ENCODE peak calls at places on chromosomes 16 and 17, in seven cellular contexts. H is ascending aorta, T is mesendoderm, M is transverse colon, F is tibial nerve, X is fibroblast of lung, B is gastrocnemius medialis. O is an unnamed sample. For H3K36me3, the result is how much of the 10 kb centered on the place peaks cover.

GRCh38 chr16:64654137-64654652 is 467.7 kb downstream of the CDH11 start:
- DNase-seq in H (no peak), T (no peak), M (no peak), F (no peak), X (peak), B (no peak), O (no peak)

GRCh38 chr16:52488837-52489289 is 58.1 kb downstream of the TOX3 start:
- DNase-seq in H (no peak), T (no peak), M (peak), F (no peak), X (no peak), B (no peak), O (no peak)

GRCh38 chr17:1267471-1267947 is 2.7 kb upstream of the BHLHA9 start:
- DNase-seq in H (no peak), T (peak), M (no peak), F (no peak), X (peak), B (peak), O (no peak)

GRCh38 chr16:30644334-30644830 is 6.4 kb upstream of the PRR14 start:
- DNase-seq in H (no peak), T (no peak), M (no peak), F (no peak), X (no peak), B (no peak), O (no peak)

GRCh38 chr16:1688807-1689560 is 10.9 kb downstream of the JPT2 start:
- DNase-seq in H (peak), T (no peak), M (no peak), F (no peak), X (peak), B (no peak), O (peak)

GRCh38 chr16:30723725-30724355 is 24.4 kb upstream of the PHKG2 start:
- DNase-seq in H (no peak), T (no peak), M (no peak), F (no peak), X (no peak), B (no peak), O (no peak)

GRCh38 chr16:78684655-78685400 is 585.4 kb downstream of the WWOX start:
- DNase-seq in H (no peak), T (no peak), M (no peak), F (peak), X (peak), B (peak), O (no peak)

GRCh38 chr17:19742495-19742894 is 5.6 kb downstream of the ALDH3A1 start:
- DNase-seq in H (no peak), T (no peak), M (no peak), F (no peak), X (no peak), B (no peak), O (no peak)

GRCh38 chr17:3794890-3795757 is 5.9 kb downstream of the ITGAE start:
- DNase-seq in H (no peak), T (no peak), M (no peak), F (no peak), X (no peak), B (no peak), O (peak)

GRCh38 chr17:1915889-1916288 is 86.1 kb downstream of the RPA1 start:
- DNase-seq in H (no peak), T (no peak), M (no peak), F (no peak), X (no peak), B (no peak), O (no peak)

GRCh38 chr17:50560185-50560824 is at the start of gene CACNA1G:
- DNase-seq in H (peak), T (peak), M (peak), F (peak), X (peak), B (peak), O (peak)

GRCh38 chr17:41937970-41938851 is 7.8 kb downstream of the ODAD4 start:
- DNase-seq in H (no peak), T (no peak), M (no peak), F (no peak), X (no peak), B (peak), O (no peak)

GRCh38 chr17:17783121-17783824 is 53.5 kb downstream of the SREBF1 start:
- DNase-seq in H (no peak), T (peak), M (peak), F (no peak), X (peak), B (peak), O (no peak)

GRCh38 chr17:21676281-21677111 is 15.8 kb upstream of the KCNJ18 start:
- DNase-seq in H (no peak), T (no peak), M (no peak), F (no peak), X (no peak), B (no peak), O (no peak)

GRCh38 chr16:14307623-14308356 is 236.7 kb downstream of the MRTFB start:
- DNase-seq in H (no peak), T (peak), M (no peak), F (no peak), X (no peak), B (peak), O (no peak)

GRCh38 chr17:73645050-73645871 is 1.0 kb upstream of the SDK2 start:
- DNase-seq in H (no peak), T (peak), M (peak), F (no peak), X (peak), B (no peak), O (no peak)

GRCh38 chr16:56483394-56483793 is 32.0 kb downstream of the OGFOD1 start:
- DNase-seq in H (no peak), T (no peak), M (no peak), F (no peak), X (no peak), B (no peak), O (no peak)

GRCh38 chr17:72782985-72783701 is 309.3 kb downstream of the SLC39A11 start:
- DNase-seq in H (no peak), T (peak), M (no peak), F (no peak), X (no peak), B (no peak), O (no peak)

GRCh38 chr16:87698676-87699179 is 67.1 kb downstream of the KLHDC4 start:
- DNase-seq in H (no peak), T (no peak), M (no peak), F (no peak), X (no peak), B (no peak), O (no peak)

GRCh38 chr16:65226077-65226476 is 104.2 kb upstream of the CDH11 start:
- DNase-seq in H (no peak), T (no peak), M (no peak), F (no peak), X (no peak), B (no peak), O (no peak)

GRCh38 chr16:59527206-59527997 is 793.3 kb upstream of the GOT2 start:
- DNase-seq in H (no peak), T (peak), M (no peak), F (no peak), X (peak), B (no peak), O (peak)

GRCh38 chr17:72491102-72491501 is 370.3 kb downstream of the SOX9 start:
- DNase-seq in H (no peak), T (no peak), M (no peak), F (no peak), X (no peak), B (no peak), O (no peak)

GRCh38 chr16:52563767-52564611 is 17.0 kb upstream of the TOX3 start:
- DNase-seq in H (no peak), T (no peak), M (peak), F (no peak), X (no peak), B (no peak), O (no peak)

GRCh38 chr16:56576585-56577299 is 11.9 kb downstream of the MT4 start:
- DNase-seq in H (no peak), T (peak), M (peak), F (no peak), X (peak), B (peak), O (peak)

GRCh38 chr16:47309581-47310312 is 151.1 kb downstream of the ITFG1 start:
- DNase-seq in H (no peak), T (no peak), M (no peak), F (no peak), X (peak), B (no peak), O (no peak)
- H3K36me3 ChIP-seq in H (under half), T (under half), M (under half), F (under half), X (under half), B (under half), O (under half)

DNA sequence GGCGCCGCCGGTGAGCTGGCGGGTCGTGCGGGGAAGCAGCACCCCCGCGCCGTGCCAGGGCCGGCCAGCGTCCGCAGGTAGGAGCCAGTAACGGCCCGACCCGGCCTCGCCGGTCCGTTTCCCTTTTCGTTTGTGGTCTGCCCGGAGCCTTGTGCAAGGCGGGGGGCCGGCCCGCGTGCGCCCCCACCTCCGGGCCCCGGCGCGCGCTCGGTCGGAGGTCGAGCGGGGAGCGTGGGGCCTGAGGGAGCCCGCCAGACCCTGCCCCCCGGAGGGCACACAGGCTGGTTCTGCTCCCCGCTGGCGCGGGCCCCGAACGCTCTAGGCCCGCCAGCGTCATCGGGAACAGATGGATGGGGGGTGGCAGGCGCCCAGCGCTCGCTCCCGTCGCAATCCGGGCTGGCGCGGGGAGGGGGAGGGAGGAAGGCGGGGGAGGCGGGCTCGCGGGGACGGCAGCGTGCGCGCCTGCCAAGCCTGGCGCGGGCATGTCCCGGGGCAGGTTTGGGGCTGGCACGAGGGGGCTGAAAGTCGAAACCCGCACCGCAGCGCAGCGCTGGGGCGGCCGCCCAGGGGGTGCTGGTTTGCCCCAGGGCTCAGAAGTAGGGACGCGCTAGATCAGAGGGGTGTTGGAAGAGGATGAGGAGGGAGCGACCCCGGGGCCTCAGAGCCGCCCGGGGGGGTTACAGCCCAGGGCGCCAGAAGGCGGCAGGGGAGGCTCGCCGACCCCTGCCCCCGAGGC is 1.5 kb upstream of the GSE1 start:
- DNase-seq in H (peak), T (peak), M (peak), F (peak), X (peak), B (peak), O (peak)
- H3K27ac ChIP-seq in H (peak), T (peak), M (peak), F (peak), X (peak), B (peak), O (peak)

DNA sequence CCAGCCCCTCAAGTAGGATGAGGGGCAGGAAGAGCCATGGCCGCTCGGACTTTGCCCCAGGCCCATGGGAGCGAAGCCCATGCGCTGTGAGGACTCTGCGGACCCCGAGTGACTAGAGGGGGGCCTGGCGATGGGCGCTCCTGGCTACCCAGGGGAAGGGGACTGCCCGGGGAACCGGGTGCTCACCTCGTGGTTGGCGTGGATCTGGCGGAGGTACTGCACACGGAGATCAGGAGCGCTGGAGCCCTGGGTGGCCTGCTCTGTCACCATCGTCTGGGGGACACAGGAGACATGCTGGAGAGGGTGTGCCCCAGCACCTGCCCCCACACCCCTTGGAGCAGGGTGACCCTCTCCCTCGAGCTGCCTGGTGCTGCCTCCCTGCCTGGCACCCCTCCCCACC is 11.0 kb downstream of the FAAP100 start:
- DNase-seq in H (no peak), T (no peak), M (no peak), F (no peak), X (no peak), B (no peak), O (no peak)
- H3K36me3 ChIP-seq in H (half or more), T (under half), M (under half), F (under half), X (under half), B (under half), O (half or more)

DNA sequence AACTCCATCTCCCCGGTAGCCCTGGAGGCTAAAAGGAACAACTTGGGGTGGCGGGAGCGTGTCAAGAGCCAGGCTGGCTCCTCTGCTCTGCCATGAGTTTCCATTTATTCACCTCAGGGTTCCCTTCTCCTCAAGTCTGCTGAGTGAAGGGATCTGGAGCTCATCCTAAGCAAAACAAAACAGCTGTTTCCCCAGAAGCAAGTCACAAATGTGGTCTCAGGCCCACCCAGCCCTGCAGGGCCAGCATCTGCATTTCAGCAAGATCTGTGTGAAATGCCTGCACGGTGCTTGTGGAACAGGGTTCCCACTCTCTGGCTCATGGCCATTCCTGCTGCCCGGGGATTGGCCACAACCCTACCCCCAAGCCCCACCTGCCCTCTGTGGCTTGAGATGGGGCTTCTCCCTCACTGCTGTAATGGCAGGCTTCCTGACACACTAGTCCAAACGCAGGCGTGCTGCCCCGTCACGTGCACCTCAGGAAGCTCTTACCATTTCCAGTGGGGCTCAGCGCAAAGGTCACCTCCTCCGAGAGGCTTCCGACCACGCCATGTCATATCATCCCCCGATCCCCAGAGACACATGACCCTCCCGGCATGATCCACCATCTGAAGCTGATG is 2.3 kb downstream of the SLC38A8 start:
- DNase-seq in H (no peak), T (no peak), M (no peak), F (no peak), X (no peak), B (no peak), O (no peak)
- H3K27ac ChIP-seq in H (no peak), T (no peak), M (no peak), F (no peak), X (no peak), B (no peak), O (no peak)

DNA sequence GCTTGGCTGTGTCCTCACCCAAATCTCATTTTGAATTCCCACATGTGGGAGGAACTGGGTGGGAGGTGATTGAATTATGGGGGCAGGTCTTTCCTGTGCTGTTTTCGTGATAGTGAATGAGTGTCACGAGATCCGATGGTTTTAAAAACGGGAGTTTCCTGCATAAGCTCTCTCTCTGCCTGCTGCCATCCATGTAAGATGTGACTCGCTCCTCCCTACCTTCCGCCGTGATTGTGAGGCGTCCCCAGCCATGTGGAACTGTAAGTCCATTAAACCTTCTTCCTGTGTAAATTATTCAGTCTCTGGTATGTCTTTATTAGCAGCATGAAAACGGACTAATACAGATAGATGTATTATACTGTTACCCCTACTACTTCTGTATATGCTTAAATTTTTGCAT is 3.6 kb downstream of the SPATA33 start:
- DNase-seq in H (no peak), T (no peak), M (no peak), F (no peak), X (no peak), B (no peak), O (no peak)
- H3K36me3 ChIP-seq in H (under half), T (under half), M (under half), F (under half), X (under half), B (under half), O (half or more)

GRCh38 chr17:35189291-35189690 is 4.9 kb downstream of the SLC35G3 start:
- DNase-seq in H (no peak), T (no peak), M (no peak), F (no peak), X (peak), B (no peak), O (no peak)
- H3K27ac ChIP-seq in H (no peak), T (no peak), M (no peak), F (no peak), X (no peak), B (no peak), O (no peak)

GRCh38 chr16:69318911-69319289 is 7.8 kb downstream of the VPS4A start:
- DNase-seq in H (no peak), T (no peak), M (no peak), F (no peak), X (no peak), B (no peak), O (no peak)
- H3K36me3 ChIP-seq in H (half or more), T (under half), M (half or more), F (under half), X (half or more), B (under half), O (half or more)

DNA sequence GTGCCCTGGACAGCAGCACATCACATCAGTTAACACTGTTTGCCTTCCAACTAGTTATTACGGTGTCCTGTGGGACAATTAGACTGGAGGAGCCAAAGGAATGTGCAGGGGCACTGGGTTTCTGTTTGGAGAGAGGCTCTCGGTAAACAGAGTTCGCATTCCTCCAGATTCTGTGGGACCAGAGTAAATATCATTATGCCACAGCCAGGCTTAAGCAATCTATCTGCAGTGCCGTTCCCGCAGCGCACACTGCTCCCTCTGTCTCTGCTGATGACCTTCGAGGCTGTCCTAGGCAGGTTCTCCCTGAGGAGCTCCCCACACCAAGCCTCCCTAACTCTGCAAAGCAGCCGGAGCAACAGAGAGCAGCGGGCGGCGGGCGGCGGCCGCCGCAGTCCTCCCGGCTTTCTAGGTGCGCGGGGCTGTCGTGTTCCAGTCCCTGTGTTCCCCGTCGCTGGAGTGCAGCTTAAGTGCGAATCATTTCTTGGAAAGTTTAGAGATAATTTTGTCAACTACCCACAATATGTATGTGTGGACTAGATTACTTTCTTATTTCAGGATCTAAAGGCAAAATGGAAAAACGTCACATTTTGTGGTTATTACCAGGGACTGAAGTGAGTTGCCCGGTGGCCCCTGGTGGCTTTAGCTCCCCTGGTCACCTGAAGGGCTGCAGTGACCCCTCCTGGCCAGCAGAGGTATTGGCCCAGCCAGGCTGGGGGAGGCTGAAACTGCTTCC is 43.3 kb downstream of the PGS1 start:
- DNase-seq in H (no peak), T (peak), M (peak), F (peak), X (peak), B (peak), O (peak)
- H3K27ac ChIP-seq in H (no peak), T (no peak), M (peak), F (no peak), X (peak), B (peak), O (peak)

GRCh38 chr17:57519199-57519598 is 225.9 kb downstream of the CCDC182 start:
- DNase-seq in H (no peak), T (peak), M (no peak), F (no peak), X (peak), B (no peak), O (no peak)
- H3K36me3 ChIP-seq in H (under half), T (under half), M (under half), F (under half), X (under half), B (under half), O (under half)